ENCODE peak calls at places on chromosomes 13 and 19, in ten cellular contexts. C, I, V, L, W, M, E, T, D and Q are unnamed samples.

GRCh38 chr19:6092329-6093286 is 17.7 kb downstream of the RFX2 start:
- DNase-seq in C (peak), I (peak), V (no peak), L (no peak), W (peak), M (peak), E (peak), T (no peak), D (peak), Q (no peak)

GRCh38 chr19:43786665-43787064 is 5.9 kb upstream of the KCNN4 start:
- DNase-seq in C (no peak), I (no peak), V (no peak), L (no peak), W (no peak), M (no peak), E (no peak), T (no peak), D (no peak), Q (no peak)

GRCh38 chr13:38636756-38637155 is 50.1 kb upstream of the FREM2 start:
- DNase-seq in C (no peak), I (peak), V (no peak), L (no peak), W (no peak), M (peak), E (no peak), T (no peak), D (no peak), Q (no peak)

GRCh38 chr13:44969858-44970484 is 19.3 kb downstream of the NUFIP1 start:
- DNase-seq in C (no peak), I (no peak), V (peak), L (no peak), W (no peak), M (peak), E (peak), T (no peak), D (no peak), Q (peak)

GRCh38 chr19:9906475-9907087 is 29.7 kb downstream of the OLFM2 start:
- DNase-seq in C (no peak), I (no peak), V (no peak), L (no peak), W (no peak), M (no peak), E (peak), T (no peak), D (no peak), Q (no peak)

GRCh38 chr13:74424455-74424854 is 290.3 kb upstream of the KLF12 start:
- DNase-seq in C (no peak), I (no peak), V (no peak), L (no peak), W (no peak), M (no peak), E (no peak), T (no peak), D (no peak), Q (no peak)

GRCh38 chr13:22665531-22665930 is 515.2 kb upstream of the SGCG start:
- DNase-seq in C (no peak), I (no peak), V (no peak), L (no peak), W (no peak), M (no peak), E (no peak), T (no peak), D (no peak), Q (no peak)

GRCh38 chr13:83773961-83774360 is 108.3 kb downstream of the SLITRK1 start:
- DNase-seq in C (no peak), I (no peak), V (no peak), L (no peak), W (no peak), M (no peak), E (peak), T (no peak), D (no peak), Q (no peak)

GRCh38 chr19:3115411-3115810 is 20.4 kb upstream of the GNA15 start:
- DNase-seq in C (no peak), I (no peak), V (no peak), L (no peak), W (no peak), M (no peak), E (no peak), T (no peak), D (no peak), Q (no peak)

GRCh38 chr13:101700598-101700997 is 248.1 kb downstream of the ITGBL1 start:
- DNase-seq in C (no peak), I (no peak), V (peak), L (no peak), W (no peak), M (no peak), E (peak), T (no peak), D (no peak), Q (no peak)

GRCh38 chr19:58397533-58398037 is 2.1 kb downstream of the RNF225 start:
- DNase-seq in C (no peak), I (no peak), V (no peak), L (no peak), W (no peak), M (no peak), E (no peak), T (no peak), D (no peak), Q (peak)

GRCh38 chr19:29547981-29548380 is 22.2 kb downstream of the VSTM2B start:
- DNase-seq in C (no peak), I (no peak), V (no peak), L (no peak), W (no peak), M (no peak), E (no peak), T (no peak), D (peak), Q (no peak)

GRCh38 chr13:112226320-112227002 is 149.7 kb upstream of the SPACA7 start:
- DNase-seq in C (no peak), I (no peak), V (no peak), L (no peak), W (no peak), M (no peak), E (no peak), T (no peak), D (peak), Q (no peak)

GRCh38 chr13:100648354-100648753 is 26.2 kb downstream of the TMTC4 start:
- DNase-seq in C (no peak), I (no peak), V (no peak), L (no peak), W (no peak), M (no peak), E (no peak), T (no peak), D (no peak), Q (no peak)

GRCh38 chr19:19459707-19460251 is 54.3 kb downstream of the GATAD2A start:
- DNase-seq in C (no peak), I (no peak), V (peak), L (no peak), W (peak), M (peak), E (peak), T (no peak), D (peak), Q (peak)

GRCh38 chr13:94716016-94716415 is 3.7 kb upstream of the SOX21 start:
- DNase-seq in C (no peak), I (no peak), V (no peak), L (no peak), W (no peak), M (no peak), E (no peak), T (peak), D (no peak), Q (no peak)
- TF ChIP-seq CTCF in C (no peak), I (peak), V (no peak), L (no peak), W (peak), M (no peak), E (peak), T (no peak), D (no peak), Q (no peak)

DNA sequence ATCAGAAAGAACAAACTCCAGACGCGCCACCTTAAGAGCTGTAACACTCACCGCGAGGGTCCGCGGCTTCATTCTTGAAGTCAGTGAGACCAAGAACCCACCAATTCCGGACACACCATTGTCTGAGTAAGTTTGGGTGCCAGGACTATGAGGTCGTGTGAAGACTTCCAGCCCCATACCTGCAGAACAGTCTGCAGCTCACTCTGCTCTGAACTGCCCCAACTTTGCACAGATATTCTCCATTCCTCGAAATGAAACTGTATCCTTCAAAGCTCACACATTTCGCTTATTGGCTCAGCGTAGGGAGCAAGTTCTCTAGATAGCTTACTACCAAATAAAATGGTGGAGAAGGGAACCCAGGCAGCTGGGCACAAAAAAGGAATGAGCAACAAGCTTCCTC is 2.6 kb upstream of the CYP4F2 start:
- DNase-seq in C (no peak), I (no peak), V (no peak), L (no peak), W (no peak), M (no peak), E (no peak), T (peak), D (no peak), Q (no peak)
- TF ChIP-seq CTCF in C (no peak), I (no peak), V (no peak), L (no peak), W (no peak), M (no peak), E (no peak), T (no peak), D (no peak), Q (no peak)

DNA sequence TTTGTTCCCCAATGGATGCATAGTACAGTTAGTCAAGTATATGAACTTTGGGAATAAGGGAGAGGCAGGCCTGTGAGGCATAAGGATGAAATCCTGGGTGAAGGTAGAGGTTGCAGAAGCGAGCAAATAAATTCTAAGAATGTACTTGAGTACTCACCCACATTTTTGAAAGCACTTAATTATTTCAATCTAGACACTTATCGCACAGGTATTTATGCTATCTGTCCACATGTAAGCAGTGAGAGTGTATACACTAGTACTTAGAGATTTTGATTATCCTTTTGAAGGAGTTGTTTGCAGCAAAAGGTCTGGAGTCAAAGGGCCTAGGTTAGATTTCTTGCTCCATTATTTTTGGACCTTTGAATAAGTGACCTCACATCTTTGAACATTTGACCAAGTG is 77.7 kb downstream of the LMO7 start:
- DNase-seq in C (no peak), I (no peak), V (no peak), L (no peak), W (no peak), M (no peak), E (no peak), T (no peak), D (no peak), Q (no peak)
- TF ChIP-seq CTCF in C (no peak), I (no peak), V (no peak), L (no peak), W (no peak), M (no peak), E (no peak), T (no peak), D (no peak), Q (no peak)

GRCh38 chr13:51914137-51914493 is 52.3 kb downstream of the CCDC70 start:
- DNase-seq in C (no peak), I (no peak), V (no peak), L (no peak), W (no peak), M (no peak), E (no peak), T (no peak), D (no peak), Q (no peak)

GRCh38 chr13:51919531-51919930 is 57.8 kb downstream of the CCDC70 start:
- DNase-seq in C (no peak), I (no peak), V (no peak), L (no peak), W (no peak), M (no peak), E (no peak), T (no peak), D (no peak), Q (no peak)

GRCh38 chr13:51916419-51916818 is 54.6 kb downstream of the CCDC70 start:
- DNase-seq in C (no peak), I (no peak), V (no peak), L (no peak), W (no peak), M (no peak), E (no peak), T (no peak), D (no peak), Q (no peak)

GRCh38 chr13:51920267-51920666 is 58.5 kb downstream of the CCDC70 start:
- DNase-seq in C (no peak), I (no peak), V (no peak), L (no peak), W (no peak), M (no peak), E (no peak), T (no peak), D (no peak), Q (no peak)

GRCh38 chr13:51916962-51917361 is 55.2 kb downstream of the CCDC70 start:
- DNase-seq in C (no peak), I (no peak), V (no peak), L (no peak), W (no peak), M (no peak), E (no peak), T (no peak), D (no peak), Q (no peak)
- TF ChIP-seq CTCF in C (no peak), I (no peak), V (no peak), L (no peak), W (no peak), M (no peak), E (no peak), T (no peak), D (no peak), Q (no peak)

GRCh38 chr19:41872775-41873647 is 4.1 kb upstream of the CD79A start:
- DNase-seq in C (no peak), I (peak), V (no peak), L (no peak), W (no peak), M (peak), E (peak), T (no peak), D (peak), Q (no peak)
- TF ChIP-seq CTCF in C (no peak), I (peak), V (peak), L (no peak), W (peak), M (peak), E (peak), T (peak), D (peak), Q (peak)

DNA sequence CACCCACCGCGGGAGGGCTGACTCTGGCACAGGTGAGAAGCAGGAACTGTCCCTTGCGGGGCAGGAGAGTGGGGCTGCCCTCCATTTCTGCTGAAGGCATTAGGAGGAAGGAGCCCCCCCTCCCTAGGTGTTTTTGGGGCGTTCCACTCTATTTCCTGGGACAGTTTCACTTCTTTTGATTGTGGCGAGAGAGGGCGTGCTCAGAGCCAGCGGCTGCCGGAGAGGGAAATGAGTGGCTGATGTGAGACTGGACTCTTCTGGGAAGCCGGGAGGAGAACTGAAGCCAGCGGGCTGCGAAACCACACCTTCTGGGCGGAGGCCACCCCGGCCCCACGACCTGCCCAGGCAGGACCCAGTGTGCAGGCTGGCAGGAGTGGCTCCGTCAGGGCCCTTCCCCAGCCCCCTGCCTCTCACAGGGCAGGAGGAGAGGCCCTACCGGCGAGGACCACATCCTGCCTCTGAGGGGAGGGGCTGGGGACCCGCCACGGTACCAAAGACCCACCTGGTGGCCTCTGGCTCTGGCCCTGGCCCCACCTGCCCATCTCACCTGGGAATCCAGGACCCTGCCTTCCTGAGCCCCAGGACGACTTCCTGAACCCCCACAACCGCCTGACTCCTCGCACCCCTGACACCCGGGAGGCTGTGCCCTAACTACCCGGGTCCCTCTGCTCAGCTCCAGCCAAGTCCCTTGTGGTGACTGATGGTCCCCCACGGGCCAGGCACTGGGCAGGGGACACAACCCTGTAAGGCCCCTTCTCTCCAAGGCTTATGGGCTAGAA is 25.9 kb downstream of the MPND start:
- DNase-seq in C (no peak), I (no peak), V (no peak), L (no peak), W (no peak), M (peak), E (no peak), T (no peak), D (peak), Q (peak)
- TF ChIP-seq CTCF in C (no peak), I (no peak), V (no peak), L (no peak), W (no peak), M (no peak), E (no peak), T (no peak), D (no peak), Q (no peak)

GRCh38 chr13:80436571-80437169 is 95.7 kb upstream of the SPRY2 start:
- DNase-seq in C (no peak), I (no peak), V (no peak), L (no peak), W (no peak), M (no peak), E (peak), T (no peak), D (no peak), Q (no peak)
- TF ChIP-seq CTCF in C (no peak), I (no peak), V (no peak), L (no peak), W (no peak), M (no peak), E (no peak), T (no peak), D (no peak), Q (no peak)

GRCh38 chr13:28494861-28495585 is at the start of gene FLT1:
- DNase-seq in C (no peak), I (peak), V (no peak), L (no peak), W (no peak), M (no peak), E (no peak), T (no peak), D (no peak), Q (peak)
- TF ChIP-seq CTCF in C (no peak), I (no peak), V (no peak), L (no peak), W (peak), M (no peak), E (no peak), T (no peak), D (no peak), Q (no peak)

GRCh38 chr13:40995997-40996396 is 23.1 kb downstream of the ELF1 start:
- DNase-seq in C (no peak), I (no peak), V (no peak), L (no peak), W (no peak), M (no peak), E (no peak), T (no peak), D (no peak), Q (no peak)

GRCh38 chr13:40993119-40993518 is 26.0 kb downstream of the ELF1 start:
- DNase-seq in C (no peak), I (no peak), V (no peak), L (no peak), W (no peak), M (no peak), E (no peak), T (no peak), D (no peak), Q (no peak)

GRCh38 chr13:40994581-40995230 is 24.4 kb downstream of the ELF1 start:
- DNase-seq in C (no peak), I (no peak), V (no peak), L (no peak), W (no peak), M (no peak), E (no peak), T (no peak), D (no peak), Q (peak)

GRCh38 chr13:40993987-40994386 is 25.1 kb downstream of the ELF1 start:
- DNase-seq in C (no peak), I (no peak), V (no peak), L (no peak), W (no peak), M (peak), E (no peak), T (no peak), D (no peak), Q (no peak)

DNA sequence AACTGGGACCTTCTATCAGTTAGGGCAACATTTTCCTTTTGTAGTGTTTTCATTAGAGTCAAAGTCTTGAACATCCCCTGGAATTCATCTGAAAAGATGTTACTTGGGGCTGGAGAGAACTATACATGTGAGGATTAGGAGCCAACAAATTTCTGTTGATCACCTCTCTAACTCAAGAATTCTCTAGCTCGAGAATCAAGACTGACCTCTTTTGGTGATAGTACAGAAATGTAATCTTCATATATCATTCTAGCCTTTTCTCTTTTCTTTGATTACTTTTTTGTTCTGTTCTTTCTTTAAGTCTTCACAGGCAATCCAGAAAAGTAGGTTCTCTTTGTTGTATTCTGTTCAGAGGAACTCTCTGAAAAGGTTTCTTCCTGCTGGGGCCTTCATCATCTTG is 26.4 kb downstream of the ELF1 start:
- DNase-seq in C (no peak), I (no peak), V (no peak), L (no peak), W (no peak), M (no peak), E (no peak), T (no peak), D (no peak), Q (no peak)
- TF ChIP-seq CTCF in C (no peak), I (no peak), V (no peak), L (no peak), W (no peak), M (no peak), E (no peak), T (no peak), D (no peak), Q (peak)